ENCODE peak calls at places on chromosomes 2 and 18, in six cellular contexts. B is iris pigment epithelial cell; F is left cardiac atrium; N is endothelial cell of umbilical vein; C is cardiac muscle cell; L is activated naive CD4-positive, alpha-beta T cell. O is an unnamed sample.

GRCh38 chr2:130389783-130390182 is 33.9 kb downstream of the PTPN18 start:
- DNase-seq in C (no peak), F (no peak), L (no peak), N (no peak), B (no peak), O (no peak)

GRCh38 chr2:187935126-187935525 is 356.5 kb upstream of the GULP1 start:
- DNase-seq in L (no peak), B (no peak), C (no peak), N (no peak), F (no peak), O (no peak)

GRCh38 chr18:21047116-21047515 is 64.5 kb downstream of the ROCK1 start:
- DNase-seq in B (no peak), L (no peak), N (no peak), C (no peak), F (no peak), O (no peak)

GRCh38 chr2:229714736-229715541 is 584 bp upstream of the DNER start:
- DNase-seq in F (peak; percentile 68), C (peak; percentile 87), L (no peak), B (peak; percentile 75), N (peak; percentile 50), O (peak; percentile 68)

GRCh38 chr2:216448829-216449228 is 36.5 kb downstream of the SMARCAL1 start:
- DNase-seq in N (no peak), F (no peak), C (no peak), L (no peak), B (no peak), O (no peak)

GRCh38 chr2:210534879-210535278 is 21.5 kb upstream of the CPS1 start:
- DNase-seq in F (no peak), C (no peak), L (no peak), B (no peak), N (no peak), O (no peak)

GRCh38 chr2:19823507-19823906 is 78.3 kb downstream of the TTC32 start:
- DNase-seq in N (no peak), F (no peak), L (no peak), B (no peak), C (no peak), O (no peak)

GRCh38 chr18:68840554-68841263 is 42.8 kb downstream of the CCDC102B start:
- DNase-seq in B (peak; percentile 97), C (no peak), F (peak; percentile 32), L (no peak), N (peak; percentile 95), O (no peak)

GRCh38 chr2:174692256-174692830 is 71.9 kb downstream of the CHRNA1 start:
- DNase-seq in F (no peak), N (no peak), L (no peak), C (no peak), B (no peak), O (no peak)

GRCh38 chr2:51813245-51813644 is 781.3 kb upstream of the NRXN1 start:
- DNase-seq in L (no peak), B (peak; percentile 85), F (no peak), N (peak; percentile 50), C (no peak), O (no peak)

GRCh38 chr18:25786778-25787177 is 303.6 kb downstream of the SS18 start:
- DNase-seq in L (no peak), N (no peak), B (peak; percentile 87), C (no peak), F (no peak), O (no peak)

GRCh38 chr2:191302459-191303155 is 57.4 kb downstream of the MYO1B start:
- DNase-seq in N (peak; percentile 17), F (no peak), C (peak; percentile 16), L (no peak), B (no peak), O (peak; percentile 27)

GRCh38 chr2:215104226-215104625 is 34.2 kb downstream of the ABCA12 start:
- DNase-seq in F (no peak), N (no peak), L (no peak), B (no peak), C (no peak), O (no peak)

GRCh38 chr2:177187631-177188312 is 24.8 kb upstream of the HNRNPA3 start:
- DNase-seq in B (peak; percentile 48), L (no peak), F (no peak), N (no peak), C (no peak), O (peak; percentile 84)

GRCh38 chr2:174158003-174158402 is 90.3 kb downstream of the OLA1 start:
- DNase-seq in L (no peak), B (peak; percentile 55), N (peak; percentile 29), C (peak; percentile 41), F (no peak), O (peak; percentile 54)

GRCh38 chr2:229431331-229431954 is 160.4 kb upstream of the PID1 start:
- DNase-seq in B (peak; percentile 67), C (peak; percentile 54), N (peak; percentile 54), F (no peak), L (no peak), O (no peak)

GRCh38 chr2:188318161-188318749 is 26.6 kb downstream of the GULP1 start:
- DNase-seq in F (no peak), N (peak; percentile 71), C (no peak), B (no peak), L (no peak), O (no peak)

O was measured in HuH-7.